ENCODE peak calls at places on chromosomes 16 and 17, in nine cellular contexts. One of them, this sample, is unnamed.

GRCh38 chr16:71467810-71468209 is 5.8 kb upstream of the ZNF23 start:
- DNase-seq in esophagus muscularis mucosa: no peak
- DNase-seq in A549: no peak
- DNase-seq in heart left ventricle: no peak
- DNase-seq in Peyer's patch: no peak
- DNase-seq in uterus: no peak
- DNase-seq in tibial nerve: no peak
- DNase-seq in spleen: no peak
- DNase-seq in breast epithelium: no peak
- DNase-seq in this sample: no peak

GRCh38 chr17:38405654-38406053 is 22.6 kb upstream of the ARHGAP23 start:
- DNase-seq in esophagus muscularis mucosa: no peak
- DNase-seq in A549: no peak
- DNase-seq in heart left ventricle: no peak
- DNase-seq in Peyer's patch: no peak
- DNase-seq in uterus: no peak
- DNase-seq in tibial nerve: no peak
- DNase-seq in spleen: peak; percentile 20
- DNase-seq in breast epithelium: no peak
- DNase-seq in this sample: peak; percentile 5

GRCh38 chr16:23866628-23867027 is 30.8 kb downstream of the PRKCB start:
- DNase-seq in esophagus muscularis mucosa: no peak
- DNase-seq in A549: no peak
- DNase-seq in heart left ventricle: no peak
- DNase-seq in Peyer's patch: no peak
- DNase-seq in uterus: no peak
- DNase-seq in tibial nerve: no peak
- DNase-seq in spleen: no peak
- DNase-seq in breast epithelium: no peak
- DNase-seq in this sample: no peak

GRCh38 chr17:15263680-15264079 is 1.4 kb downstream of the PMP22 start:
- DNase-seq in esophagus muscularis mucosa: no peak
- DNase-seq in A549: no peak
- DNase-seq in heart left ventricle: no peak
- DNase-seq in Peyer's patch: no peak
- DNase-seq in uterus: no peak
- DNase-seq in tibial nerve: no peak
- DNase-seq in spleen: no peak
- DNase-seq in breast epithelium: no peak
- DNase-seq in this sample: no peak

GRCh38 chr17:44078412-44078811 is 7.9 kb downstream of the G6PC3 start:
- DNase-seq in esophagus muscularis mucosa: no peak
- DNase-seq in A549: no peak
- DNase-seq in heart left ventricle: no peak
- DNase-seq in Peyer's patch: no peak
- DNase-seq in uterus: no peak
- DNase-seq in tibial nerve: no peak
- DNase-seq in spleen: no peak
- DNase-seq in breast epithelium: no peak
- DNase-seq in this sample: no peak

GRCh38 chr17:28960256-28961106 is 9.2 kb upstream of the PHF12 start:
- DNase-seq in esophagus muscularis mucosa: no peak
- DNase-seq in A549: no peak
- DNase-seq in heart left ventricle: no peak
- DNase-seq in Peyer's patch: no peak
- DNase-seq in uterus: no peak
- DNase-seq in tibial nerve: no peak
- DNase-seq in spleen: peak; percentile 51
- DNase-seq in breast epithelium: peak; percentile 25
- DNase-seq in this sample: no peak

GRCh38 chr17:46876353-46876887 is 25.0 kb downstream of the WNT9B start:
- DNase-seq in esophagus muscularis mucosa: no peak
- DNase-seq in A549: peak; percentile 51
- DNase-seq in heart left ventricle: no peak
- DNase-seq in Peyer's patch: peak; percentile 89
- DNase-seq in uterus: no peak
- DNase-seq in tibial nerve: no peak
- DNase-seq in spleen: peak; percentile 74
- DNase-seq in breast epithelium: no peak
- DNase-seq in this sample: no peak

GRCh38 chr16:53509906-53510703 is 7.1 kb upstream of the AKTIP start:
- DNase-seq in esophagus muscularis mucosa: no peak
- DNase-seq in A549: peak; percentile 64
- DNase-seq in heart left ventricle: peak; percentile 72
- DNase-seq in Peyer's patch: peak; percentile 65
- DNase-seq in uterus: peak; percentile 65
- DNase-seq in tibial nerve: peak; percentile 57
- DNase-seq in spleen: peak; percentile 89
- DNase-seq in breast epithelium: peak; percentile 66
- DNase-seq in this sample: peak; percentile 87

GRCh38 chr17:71922439-71922838 is 198.4 kb upstream of the SOX9 start:
- DNase-seq in esophagus muscularis mucosa: no peak
- DNase-seq in A549: no peak
- DNase-seq in heart left ventricle: no peak
- DNase-seq in Peyer's patch: no peak
- DNase-seq in uterus: no peak
- DNase-seq in tibial nerve: no peak
- DNase-seq in spleen: no peak
- DNase-seq in breast epithelium: no peak
- DNase-seq in this sample: no peak

GRCh38 chr17:7632492-7632894 is 2.6 kb downstream of the SHBG start:
- DNase-seq in esophagus muscularis mucosa: no peak
- DNase-seq in A549: peak; percentile 71
- DNase-seq in heart left ventricle: no peak
- DNase-seq in Peyer's patch: no peak
- DNase-seq in uterus: no peak
- DNase-seq in tibial nerve: no peak
- DNase-seq in spleen: no peak
- DNase-seq in breast epithelium: no peak
- DNase-seq in this sample: no peak

GRCh38 chr17:45867702-45868101 is 23.0 kb downstream of the SPPL2C start:
- DNase-seq in esophagus muscularis mucosa: no peak
- DNase-seq in A549: no peak
- DNase-seq in heart left ventricle: no peak
- DNase-seq in Peyer's patch: no peak
- DNase-seq in uterus: no peak
- DNase-seq in tibial nerve: no peak
- DNase-seq in spleen: no peak
- DNase-seq in breast epithelium: no peak
- DNase-seq in this sample: no peak

GRCh38 chr17:77317091-77317519 is 176.3 kb downstream of the SEC14L1 start:
- DNase-seq in esophagus muscularis mucosa: no peak
- DNase-seq in A549: no peak
- DNase-seq in heart left ventricle: no peak
- DNase-seq in Peyer's patch: peak; percentile 46
- DNase-seq in uterus: no peak
- DNase-seq in tibial nerve: no peak
- DNase-seq in spleen: peak; percentile 74
- DNase-seq in breast epithelium: no peak
- DNase-seq in this sample: peak; percentile 56

GRCh38 chr17:21140911-21141310 is 14.1 kb downstream of the DHRS7B start:
- DNase-seq in esophagus muscularis mucosa: no peak
- DNase-seq in A549: no peak
- DNase-seq in heart left ventricle: no peak
- DNase-seq in Peyer's patch: no peak
- DNase-seq in uterus: no peak
- DNase-seq in tibial nerve: no peak
- DNase-seq in spleen: no peak
- DNase-seq in breast epithelium: no peak
- DNase-seq in this sample: no peak

GRCh38 chr16:83187404-83187803 is 560.6 kb downstream of the CDH13 start:
- DNase-seq in esophagus muscularis mucosa: no peak
- DNase-seq in A549: no peak
- DNase-seq in heart left ventricle: no peak
- DNase-seq in Peyer's patch: no peak
- DNase-seq in uterus: no peak
- DNase-seq in tibial nerve: no peak
- DNase-seq in spleen: no peak
- DNase-seq in breast epithelium: no peak
- DNase-seq in this sample: no peak

GRCh38 chr17:80124351-80124981 is 22.5 kb downstream of the EIF4A3 start:
- DNase-seq in esophagus muscularis mucosa: no peak
- DNase-seq in A549: peak; percentile 53
- DNase-seq in heart left ventricle: no peak
- DNase-seq in Peyer's patch: no peak
- DNase-seq in uterus: no peak
- DNase-seq in tibial nerve: no peak
- DNase-seq in spleen: no peak
- DNase-seq in breast epithelium: no peak
- DNase-seq in this sample: peak; percentile 40

GRCh38 chr17:4739122-4740024 is at the start of the genes CXCL16 and ZMYND15:
- DNase-seq in esophagus muscularis mucosa: no peak
- DNase-seq in A549: peak; percentile 39
- DNase-seq in heart left ventricle: peak; percentile 54
- DNase-seq in Peyer's patch: peak; percentile 85
- DNase-seq in uterus: peak; percentile 32
- DNase-seq in tibial nerve: no peak
- DNase-seq in spleen: peak; percentile 95
- DNase-seq in breast epithelium: peak; percentile 59
- DNase-seq in this sample: peak; percentile 73

GRCh38 chr16:997440-998051 is 16.0 kb downstream of the SOX8 start:
- DNase-seq in esophagus muscularis mucosa: no peak
- DNase-seq in A549: peak; percentile 49
- DNase-seq in heart left ventricle: no peak
- DNase-seq in Peyer's patch: no peak
- DNase-seq in uterus: peak; percentile 55
- DNase-seq in tibial nerve: no peak
- DNase-seq in spleen: no peak
- DNase-seq in breast epithelium: no peak
- DNase-seq in this sample: no peak

GRCh38 chr17:81735181-81736102 is 23.4 kb downstream of the SLC25A10 start:
- DNase-seq in esophagus muscularis mucosa: no peak
- DNase-seq in A549: no peak
- DNase-seq in heart left ventricle: no peak
- DNase-seq in Peyer's patch: peak; percentile 72
- DNase-seq in uterus: no peak
- DNase-seq in tibial nerve: no peak
- DNase-seq in spleen: peak; percentile 87
- DNase-seq in breast epithelium: no peak
- DNase-seq in this sample: no peak

DNA sequence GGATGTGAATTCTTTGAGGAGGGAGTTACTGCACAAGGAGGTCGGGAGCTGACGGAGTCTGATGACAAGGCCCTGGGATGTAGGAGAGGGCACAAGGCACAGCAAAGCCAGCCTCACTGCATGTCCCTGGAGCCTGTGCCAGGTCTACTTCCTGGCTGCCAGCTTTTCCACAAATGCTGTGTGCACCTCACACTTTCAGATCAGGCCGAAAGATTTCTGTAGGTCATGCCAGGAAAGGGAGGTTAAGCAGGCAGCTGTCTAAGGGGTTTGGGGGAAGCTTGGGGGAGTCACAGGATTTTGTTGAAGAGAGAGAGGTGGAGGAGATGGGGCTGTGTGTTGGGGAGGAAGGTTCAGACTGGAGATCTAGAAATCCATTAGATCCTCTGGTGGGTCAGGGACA is 792.5 kb downstream of the KCNJ18 start:
- DNase-seq in esophagus muscularis mucosa: no peak
- DNase-seq in A549: no peak
- DNase-seq in heart left ventricle: no peak
- DNase-seq in Peyer's patch: no peak
- DNase-seq in uterus: no peak
- DNase-seq in tibial nerve: no peak
- DNase-seq in spleen: no peak
- DNase-seq in breast epithelium: no peak
- DNase-seq in this sample: no peak
- H3K9me3 ChIP-seq in esophagus muscularis mucosa: peaks cover 4% of the 10 kb centered on the region
- H3K9me3 ChIP-seq in A549: no peaks in the 10 kb centered on the region
- H3K9me3 ChIP-seq in heart left ventricle: no peaks in the 10 kb centered on the region
- H3K9me3 ChIP-seq in Peyer's patch: no peaks in the 10 kb centered on the region
- H3K9me3 ChIP-seq in uterus: no peaks in the 10 kb centered on the region
- H3K9me3 ChIP-seq in tibial nerve: no peaks in the 10 kb centered on the region
- H3K9me3 ChIP-seq in spleen: peaks cover 17% of the 10 kb centered on the region
- H3K9me3 ChIP-seq in breast epithelium: peaks cover 29% of the 10 kb centered on the region
- H3K9me3 ChIP-seq in this sample: peaks cover 7% of the 10 kb centered on the region

DNA sequence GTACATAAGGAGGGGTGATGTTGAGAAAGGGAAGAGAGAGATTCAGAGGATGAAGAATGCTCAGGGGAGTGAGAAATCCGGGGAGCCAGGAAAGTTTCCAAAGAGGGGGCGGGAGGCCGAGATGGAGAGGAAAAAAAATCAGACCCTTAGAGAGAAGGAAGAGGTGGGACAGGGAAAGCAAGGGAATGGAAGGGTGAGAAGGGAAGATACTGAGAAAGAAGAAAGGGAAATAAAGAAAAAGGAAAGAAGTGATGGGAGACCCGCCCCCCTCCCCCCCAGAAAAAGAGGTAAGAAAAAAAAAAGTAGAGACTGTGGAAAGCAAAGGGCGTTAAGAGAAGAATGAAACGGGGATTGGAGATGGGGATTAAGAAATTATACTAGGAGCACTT is 507 bp downstream of the DYNLRB2 start:
- DNase-seq in esophagus muscularis mucosa: no peak
- DNase-seq in A549: no peak
- DNase-seq in heart left ventricle: no peak
- DNase-seq in Peyer's patch: no peak
- DNase-seq in uterus: no peak
- DNase-seq in tibial nerve: no peak
- DNase-seq in spleen: no peak
- DNase-seq in breast epithelium: no peak
- DNase-seq in this sample: no peak
- H3K27ac ChIP-seq in esophagus muscularis mucosa: peak overlapping the region; percentile 57
- H3K27ac ChIP-seq in A549: peak overlapping the region; percentile 89
- H3K27ac ChIP-seq in heart left ventricle: peak overlapping the region; percentile 62
- H3K27ac ChIP-seq in Peyer's patch: no peak overlapping the region
- H3K27ac ChIP-seq in uterus: peak overlapping the region; percentile 72
- H3K27ac ChIP-seq in tibial nerve: peak overlapping the region; percentile 75
- H3K27ac ChIP-seq in spleen: peak overlapping the region; percentile 86
- H3K27ac ChIP-seq in breast epithelium: peak overlapping the region; percentile 91
- H3K27ac ChIP-seq in this sample: peak overlapping the region; percentile 55

DNA sequence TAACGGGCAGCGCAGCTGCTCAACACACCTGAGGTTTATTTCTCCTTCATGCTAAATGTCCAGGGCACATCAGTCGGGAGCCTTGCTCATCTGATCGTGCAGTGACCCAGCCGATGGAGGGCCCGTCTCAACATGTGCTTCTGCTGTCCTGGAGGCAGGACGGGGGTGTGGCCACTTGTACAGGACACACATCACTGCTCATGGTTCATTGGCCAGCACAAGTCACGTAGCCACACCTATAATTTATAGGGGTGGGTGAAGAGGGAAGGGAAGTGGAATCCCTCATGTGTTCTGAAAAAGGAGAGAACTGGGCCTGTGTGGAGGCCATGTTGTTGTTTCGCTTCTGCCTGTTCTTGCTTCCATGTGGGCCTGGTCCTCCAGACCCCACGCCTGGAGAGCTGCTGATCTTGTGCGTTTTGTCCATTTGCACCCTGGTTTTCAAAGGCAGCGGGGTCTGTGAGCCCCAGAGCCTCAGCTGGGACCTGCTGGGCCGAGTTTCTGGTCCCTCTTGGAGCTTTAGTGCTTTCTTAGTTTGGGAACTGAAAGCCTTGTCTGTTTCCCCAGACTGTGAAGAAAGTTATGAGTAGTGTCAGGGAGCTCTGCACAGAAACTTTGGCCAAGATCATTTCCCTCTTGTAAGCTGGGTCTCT is 60.5 kb downstream of the CMIP start:
- DNase-seq in esophagus muscularis mucosa: no peak
- DNase-seq in A549: peak; percentile 73
- DNase-seq in heart left ventricle: no peak
- DNase-seq in Peyer's patch: no peak
- DNase-seq in uterus: no peak
- DNase-seq in tibial nerve: no peak
- DNase-seq in spleen: peak; percentile 85
- DNase-seq in breast epithelium: no peak
- DNase-seq in this sample: no peak
- TF ChIP-seq POLR2A in esophagus muscularis mucosa: no peak
- TF ChIP-seq POLR2A in A549: no peak
- TF ChIP-seq POLR2A in heart left ventricle: no peak
- TF ChIP-seq POLR2A in Peyer's patch: no peak
- TF ChIP-seq POLR2A in uterus: no peak
- TF ChIP-seq POLR2A in tibial nerve: no peak
- TF ChIP-seq POLR2A in spleen: no peak
- TF ChIP-seq POLR2A in breast epithelium: no peak
- TF ChIP-seq POLR2A in this sample: no peak

GRCh38 chr16:62913333-62913732 is 877.1 kb upstream of the CDH8 start:
- DNase-seq in esophagus muscularis mucosa: no peak
- DNase-seq in A549: no peak
- DNase-seq in heart left ventricle: no peak
- DNase-seq in Peyer's patch: no peak
- DNase-seq in uterus: no peak
- DNase-seq in tibial nerve: no peak
- DNase-seq in spleen: no peak
- DNase-seq in breast epithelium: no peak
- DNase-seq in this sample: no peak
- H3K9me3 ChIP-seq in esophagus muscularis mucosa: no peaks in the 10 kb centered on the region
- H3K9me3 ChIP-seq in A549: no peaks in the 10 kb centered on the region
- H3K9me3 ChIP-seq in heart left ventricle: no peaks in the 10 kb centered on the region
- H3K9me3 ChIP-seq in Peyer's patch: no peaks in the 10 kb centered on the region
- H3K9me3 ChIP-seq in uterus: no peaks in the 10 kb centered on the region
- H3K9me3 ChIP-seq in tibial nerve: no peaks in the 10 kb centered on the region
- H3K9me3 ChIP-seq in spleen: no peaks in the 10 kb centered on the region
- H3K9me3 ChIP-seq in breast epithelium: no peaks in the 10 kb centered on the region
- H3K9me3 ChIP-seq in this sample: no peaks in the 10 kb centered on the region

This sample was measured in suprapubic skin.